ENCODE peak calls at places on chromosomes 5 and 9, in five cellular contexts. U is HepG2, L is H1, N is GM12878, C is K562. A is an unnamed sample.

GRCh38 chr5:37133939-37134338 is 115.2 kb downstream of the CPLANE1 start:
- DNase-seq in U (no peak), L (no peak), N (no peak), C (no peak), A (no peak)

GRCh38 chr9:126756876-126757415 is 47.9 kb upstream of the ZBTB43 start:
- DNase-seq in U (no peak), L (no peak), N (no peak), C (no peak), A (no peak)

GRCh38 chr5:120546922-120547321 is 82.8 kb downstream of the PRR16 start:
- DNase-seq in U (no peak), L (no peak), N (no peak), C (no peak), A (no peak)

GRCh38 chr5:97846646-97847045 is 663.6 kb upstream of the RIOK2 start:
- DNase-seq in U (no peak), L (no peak), N (no peak), C (no peak), A (no peak)

GRCh38 chr5:137521246-137521645 is 22.1 kb upstream of the SPOCK1 start:
- DNase-seq in U (no peak), L (no peak), N (no peak), C (no peak), A (no peak)

GRCh38 chr5:151196556-151197290 is 27.2 kb downstream of the CCDC69 start:
- DNase-seq in U (no peak), L (no peak), N (peak; percentile 95), C (no peak), A (no peak)

GRCh38 chr9:73149371-73150067 is 2.1 kb upstream of the ANXA1 start:
- DNase-seq in U (no peak), L (no peak), N (peak; percentile 21), C (peak; percentile 44), A (no peak)

GRCh38 chr5:112418412-112419049 is 546 bp downstream of the EPB41L4A start:
- DNase-seq in U (no peak), L (no peak), N (no peak), C (no peak), A (no peak)

GRCh38 chr9:76576344-76576743 is 117.4 kb downstream of the GCNT1 start:
- DNase-seq in U (no peak), L (no peak), N (peak; percentile 51), C (no peak), A (no peak)

GRCh38 chr5:170312666-170313065 is 15.1 kb upstream of the LCP2 start:
- DNase-seq in U (no peak), L (no peak), N (no peak), C (no peak), A (no peak)

GRCh38 chr5:150141544-150142188 is 14.0 kb downstream of the PDGFRB start:
- DNase-seq in U (no peak), L (no peak), N (no peak), C (no peak), A (no peak)

GRCh38 chr5:42595597-42595996 is 161.0 kb upstream of the CCDC152 start:
- DNase-seq in U (no peak), L (no peak), N (no peak), C (no peak), A (no peak)

GRCh38 chr5:176798949-176799348 is 11.4 kb upstream of the UNC5A start:
- DNase-seq in U (no peak), L (no peak), N (no peak), C (no peak), A (no peak)

GRCh38 chr5:179819296-179820126 is 1.2 kb upstream of the SQSTM1 start:
- DNase-seq in U (peak; percentile 82), L (peak; percentile 79), N (no peak), C (peak; percentile 57), A (peak; percentile 70)

GRCh38 chr9:2621678-2622360 is at the start of gene VLDLR:
- DNase-seq in U (no peak), L (peak; percentile 81), N (no peak), C (peak; percentile 58), A (peak; percentile 62)

GRCh38 chr5:74112372-74112875 is 486.4 kb downstream of the ARHGEF28 start:
- DNase-seq in U (no peak), L (no peak), N (no peak), C (no peak), A (no peak)

GRCh38 chr5:132099073-132099748 is 25.6 kb downstream of the CSF2 start:
- DNase-seq in U (no peak), L (no peak), N (peak; percentile 87), C (no peak), A (no peak)

GRCh38 chr5:179279347-179280094 is 65.7 kb downstream of the ADAMTS2 start:
- DNase-seq in U (no peak), L (no peak), N (no peak), C (no peak), A (no peak)

GRCh38 chr9:1366300-1366699 is 316.1 kb downstream of the DMRT2 start:
- DNase-seq in U (no peak), L (no peak), N (no peak), C (no peak), A (no peak)

GRCh38 chr9:90038778-90039177 is 434.0 kb downstream of the GADD45G start:
- DNase-seq in U (no peak), L (peak; percentile 41), N (no peak), C (no peak), A (no peak)

GRCh38 chr9:128696923-128697707 is 5.2 kb upstream of the PKN3 start:
- DNase-seq in U (no peak), L (no peak), N (no peak), C (no peak), A (no peak)

GRCh38 chr9:98375138-98375726 is 119.8 kb upstream of the TBC1D2 start:
- DNase-seq in U (no peak), L (no peak), N (no peak), C (peak; percentile 47), A (no peak)

GRCh38 chr5:147509710-147510651 is at the start of gene DPYSL3:
- DNase-seq in U (no peak), L (peak; percentile 84), N (no peak), C (no peak), A (peak; percentile 85)

GRCh38 chr9:133374612-133375115 is 1.2 kb downstream of the SURF4 start:
- DNase-seq in U (no peak), L (no peak), N (no peak), C (no peak), A (no peak)

GRCh38 chr9:85016389-85016997 is 347.0 kb downstream of the NTRK2 start:
- DNase-seq in U (peak; percentile 53), L (no peak), N (no peak), C (no peak), A (no peak)

GRCh38 chr5:54523534-54523933 is 6.0 kb downstream of the SNX18 start:
- DNase-seq in U (no peak), L (no peak), N (no peak), C (no peak), A (no peak)

GRCh38 chr9:84397822-84398221 is 57.3 kb upstream of the SLC28A3 start:
- DNase-seq in U (no peak), L (no peak), N (no peak), C (no peak), A (no peak)

DNA sequence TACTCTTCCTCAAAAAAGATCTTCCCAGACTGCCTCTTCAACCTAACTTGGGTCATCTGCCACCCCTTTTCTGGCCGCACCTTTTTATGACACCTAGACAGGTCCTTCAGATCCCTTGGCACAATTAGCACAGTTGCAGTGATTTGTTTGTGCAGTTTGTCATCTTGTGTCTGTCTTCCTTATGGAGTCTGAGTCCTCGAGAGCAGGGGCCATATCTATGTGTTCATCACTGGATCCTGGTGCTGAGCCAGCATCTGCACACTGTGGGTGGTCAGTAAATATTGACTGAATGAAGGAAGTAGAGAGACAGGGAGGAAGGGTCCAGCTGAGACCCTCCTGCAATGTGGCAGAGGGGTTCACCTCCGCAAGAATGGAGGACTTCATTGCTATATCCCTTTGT is 14.4 kb downstream of the ERGIC1 start:
- DNase-seq in U (no peak), L (no peak), N (no peak), C (no peak), A (no peak)
- TF ChIP-seq USF2 in U (no peak), L (no peak), N (no peak), C (no peak), A (no peak)

DNA sequence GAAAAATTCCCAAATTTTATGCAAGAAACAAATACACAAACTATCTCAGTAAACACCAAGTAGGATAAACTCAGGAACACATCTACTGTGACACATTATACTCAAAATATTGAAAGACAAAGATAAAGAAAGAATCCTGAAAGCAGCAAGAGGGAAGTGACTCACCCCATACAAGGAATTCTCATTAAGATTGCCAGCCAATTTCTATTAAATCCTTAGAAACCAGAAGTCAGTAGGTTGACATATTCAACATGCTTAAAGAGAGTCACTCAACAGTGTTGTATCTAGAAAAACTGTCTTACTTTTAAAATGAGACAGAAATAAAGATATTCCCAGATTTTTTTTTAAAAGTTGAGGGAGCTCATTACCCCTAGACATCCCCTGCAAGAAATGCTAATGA is 15.5 kb downstream of the SPATA31E1 start:
- DNase-seq in U (no peak), L (no peak), N (no peak), C (no peak), A (no peak)
- TF ChIP-seq SP1 in U (no peak), L (no peak), N (no peak), C (no peak), A (no peak)

GRCh38 chr9:10045598-10045997 is 567.2 kb downstream of the PTPRD start:
- DNase-seq in U (no peak), L (no peak), N (no peak), C (no peak), A (no peak)
- TF ChIP-seq USF2 in U (no peak), L (no peak), N (no peak), C (no peak), A (no peak)

GRCh38 chr9:22158983-22159382 is 149.9 kb upstream of the CDKN2B start:
- DNase-seq in U (peak; percentile 85), L (no peak), N (no peak), C (no peak), A (no peak)

GRCh38 chr9:22159590-22159989 is 150.5 kb upstream of the CDKN2B start:
- DNase-seq in U (no peak), L (no peak), N (no peak), C (no peak), A (no peak)

GRCh38 chr9:22157271-22157670 is 148.2 kb upstream of the CDKN2B start:
- DNase-seq in U (no peak), L (no peak), N (no peak), C (no peak), A (no peak)

GRCh38 chr9:22157831-22158230 is 148.7 kb upstream of the CDKN2B start:
- DNase-seq in U (no peak), L (no peak), N (no peak), C (no peak), A (no peak)

DNA sequence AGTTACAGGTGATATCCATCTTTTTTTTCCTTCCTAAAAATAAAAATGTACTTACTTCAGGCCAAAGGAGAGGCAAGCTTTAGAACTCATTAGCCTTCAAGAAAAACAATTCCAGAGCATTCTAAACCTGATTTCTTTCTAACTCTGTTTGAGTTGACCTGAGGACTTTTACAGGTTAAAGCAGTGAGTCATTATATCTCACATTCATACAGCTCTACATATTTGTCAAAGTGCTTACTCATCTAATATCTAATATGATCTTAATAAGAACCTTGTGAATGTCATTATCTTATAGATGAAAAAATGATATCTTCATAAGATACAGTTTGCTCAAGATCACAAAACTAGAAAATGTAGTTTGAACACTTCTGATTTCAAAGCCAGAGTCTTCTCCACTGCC is 149.2 kb upstream of the CDKN2B start:
- DNase-seq in U (no peak), L (no peak), N (no peak), C (no peak), A (no peak)
- TF ChIP-seq SP1 in U (no peak), L (no peak), N (no peak), C (no peak), A (no peak)

A was measured in WTC11.